ENCODE peak calls at places on chromosome 11, in six cellular contexts. B is pancreas, Q is aorta, X is SJSA1, O is brain microvascular endothelial cell, R is uterus. Y is an unnamed sample.

GRCh38 chr11:65849366-65849765 is 8.6 kb downstream of the CFL1 start:
- DNase-seq in B (no peak), O (no peak), X (no peak), Q (no peak), R (no peak), Y (no peak)

GRCh38 chr11:107538239-107538638 is 27.3 kb downstream of the ALKBH8 start:
- DNase-seq in Q (no peak), X (no peak), R (no peak), O (no peak), B (no peak), Y (no peak)

GRCh38 chr11:122727101-122727929 is 71.8 kb downstream of the UBASH3B start:
- DNase-seq in Q (no peak), X (no peak), R (no peak), B (no peak), O (no peak), Y (peak)

GRCh38 chr11:76788661-76789442 is 5.7 kb downstream of the TSKU start:
- DNase-seq in Q (no peak), R (peak), X (no peak), O (no peak), B (peak), Y (peak)

GRCh38 chr11:1229471-1230120 is 6.7 kb downstream of the MUC5B start:
- DNase-seq in R (no peak), X (no peak), Q (peak), B (no peak), O (no peak), Y (no peak)

GRCh38 chr11:117658809-117659208 is 138.2 kb downstream of the DSCAML1 start:
- DNase-seq in Q (no peak), X (no peak), R (no peak), O (no peak), B (no peak), Y (no peak)

GRCh38 chr11:13238879-13239514 is 38.6 kb upstream of the BMAL1 start:
- DNase-seq in B (peak), Q (peak), O (peak), X (peak), R (peak), Y (peak)

GRCh38 chr11:47768090-47768620 is 1.0 kb upstream of the FNBP4 start:
- DNase-seq in R (peak), O (peak), B (peak), X (peak), Q (peak), Y (peak)

GRCh38 chr11:38461751-38462150 is 1863.7 kb upstream of the RAG2 start:
- DNase-seq in R (no peak), O (no peak), B (no peak), Q (no peak), X (no peak), Y (no peak)

GRCh38 chr11:63887600-63887999 is 29.4 kb downstream of the RCOR2 start:
- DNase-seq in R (no peak), Q (no peak), X (no peak), O (no peak), B (no peak), Y (no peak)
- H3K27ac ChIP-seq in R (peak), Q (peak), X (no peak), O (no peak), B (peak), Y (peak)

GRCh38 chr11:70625051-70625450 is 226.7 kb downstream of the CTTN start:
- DNase-seq in B (no peak), O (no peak), X (no peak), Q (no peak), R (no peak), Y (no peak)

GRCh38 chr11:70625921-70626518 is 227.7 kb downstream of the CTTN start:
- DNase-seq in R (no peak), X (no peak), Q (no peak), B (no peak), O (no peak), Y (no peak)

GRCh38 chr11:70628881-70629844 is 230.8 kb downstream of the CTTN start:
- DNase-seq in R (peak), O (no peak), X (peak), B (no peak), Q (no peak), Y (peak)

GRCh38 chr11:70628176-70628860 is 230.0 kb downstream of the CTTN start:
- DNase-seq in O (no peak), B (no peak), R (no peak), X (no peak), Q (no peak), Y (no peak)

GRCh38 chr11:70627219-70627618 is 228.9 kb downstream of the CTTN start:
- DNase-seq in O (no peak), Q (no peak), R (no peak), X (no peak), B (no peak), Y (no peak)
- H3K27ac ChIP-seq in O (no peak), Q (no peak), R (no peak), X (no peak), B (no peak), Y (no peak)

GRCh38 chr11:10567466-10567865 is 999 bp downstream of the LYVE1 start:
- DNase-seq in Q (no peak), B (no peak), R (no peak), O (no peak), X (no peak), Y (no peak)
- H3K27ac ChIP-seq in Q (no peak), B (no peak), R (no peak), O (no peak), X (no peak), Y (no peak)

DNA sequence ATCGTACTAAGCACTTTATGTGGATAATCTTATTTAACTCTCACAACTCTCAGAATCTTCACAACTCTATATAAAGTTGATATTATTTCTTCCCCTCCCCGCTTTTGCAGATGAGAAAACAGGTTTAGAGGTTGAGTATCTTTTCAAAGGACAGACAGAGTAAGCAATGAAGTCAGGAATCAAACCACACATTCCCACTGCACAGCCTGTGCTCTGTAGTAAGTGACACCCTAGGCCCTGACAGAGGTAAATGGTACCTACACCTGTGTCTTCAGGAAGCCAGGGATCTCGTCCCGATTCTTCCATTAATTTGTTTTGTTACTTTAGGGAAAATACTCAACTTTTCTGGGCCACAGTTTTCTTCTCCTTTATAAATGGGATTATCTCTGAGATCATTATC is 172.5 kb upstream of the MTMR2 start:
- DNase-seq in O (no peak), X (no peak), Q (no peak), R (no peak), B (no peak), Y (no peak)
- H3K27ac ChIP-seq in O (no peak), X (no peak), Q (no peak), R (no peak), B (peak), Y (no peak)

DNA sequence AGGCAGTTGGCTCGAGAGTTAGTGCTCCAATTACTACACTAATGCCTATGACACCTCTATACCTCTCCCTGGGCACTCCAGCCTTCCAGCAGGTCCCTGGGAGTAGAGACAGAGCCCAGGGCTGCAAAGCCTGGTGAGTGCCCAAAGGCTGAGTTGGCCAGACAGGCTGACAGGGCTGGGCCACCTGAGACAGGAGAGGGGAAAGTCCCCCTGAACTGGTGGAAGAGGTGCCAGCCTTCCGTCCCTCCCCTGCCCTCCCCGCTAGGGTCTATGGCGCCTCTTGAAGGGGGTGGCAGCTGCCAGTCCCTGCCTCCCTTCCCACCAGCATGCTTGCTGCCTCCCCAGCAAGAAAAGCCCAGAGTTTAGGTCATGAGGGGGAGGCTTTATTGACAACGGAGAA is 3.0 kb downstream of the KCNJ11 start:
- DNase-seq in X (no peak), B (peak), O (no peak), Q (no peak), R (no peak), Y (no peak)
- H3K27ac ChIP-seq in X (no peak), B (no peak), O (no peak), Q (no peak), R (no peak), Y (no peak)

GRCh38 chr11:114049050-114049449 is 10.5 kb upstream of the ZBTB16 start:
- DNase-seq in B (no peak), R (no peak), Q (no peak), X (no peak), O (no peak), Y (no peak)

GRCh38 chr11:114040706-114041211 is 18.8 kb upstream of the ZBTB16 start:
- DNase-seq in R (peak), O (no peak), Q (no peak), B (peak), X (no peak), Y (no peak)

GRCh38 chr11:114042234-114042633 is 17.3 kb upstream of the ZBTB16 start:
- DNase-seq in B (no peak), R (no peak), Q (no peak), X (no peak), O (no peak), Y (no peak)

GRCh38 chr11:114039551-114039950 is 20.0 kb upstream of the ZBTB16 start:
- DNase-seq in B (no peak), R (no peak), O (no peak), X (no peak), Q (no peak), Y (no peak)

GRCh38 chr11:114044042-114044871 is 15.3 kb upstream of the ZBTB16 start:
- DNase-seq in X (peak), R (no peak), O (no peak), B (no peak), Q (no peak), Y (peak)
- H3K27ac ChIP-seq in X (no peak), R (peak), O (no peak), B (no peak), Q (no peak), Y (no peak)

GRCh38 chr11:35047179-35047578 is 91.8 kb upstream of the CD44 start:
- DNase-seq in B (no peak), X (no peak), O (no peak), Q (no peak), R (no peak), Y (no peak)

GRCh38 chr11:35043933-35044332 is 95.0 kb upstream of the CD44 start:
- DNase-seq in B (no peak), R (no peak), O (no peak), Q (no peak), X (no peak), Y (no peak)

GRCh38 chr11:35046606-35047005 is 92.4 kb upstream of the CD44 start:
- DNase-seq in O (no peak), Q (no peak), B (no peak), R (no peak), X (no peak), Y (no peak)

GRCh38 chr11:35042906-35043305 is 96.1 kb upstream of the CD44 start:
- DNase-seq in Q (no peak), R (no peak), O (no peak), B (no peak), X (no peak), Y (no peak)

GRCh38 chr11:35045219-35045819 is 93.7 kb upstream of the CD44 start:
- DNase-seq in Q (peak), R (no peak), B (peak), O (no peak), X (no peak), Y (no peak)
- H3K27ac ChIP-seq in Q (no peak), R (no peak), B (no peak), O (no peak), X (no peak), Y (peak)

Y was measured in Peyer's patch.